ENCODE peak calls at places on chromosomes 3 and 15, in nine cellular contexts. K is hepatocyte, W is stomach, X is fibroblast of lung, H is left lung, I is adipocyte, L is IMR-90, Y is OCI-LY7, M is upper lobe of right lung. A is an unnamed sample. For H3K36me3, H3K4me1 and H3K9me3, the result is how much of the 10 kb centered on the place peaks cover.

GRCh38 chr3:177676148-177676547 is 478.9 kb upstream of the TBL1XR1 start:
- DNase-seq in K (no peak), W (no peak), L (no peak), Y (no peak), X (no peak), M (no peak), H (no peak), I (no peak), A (no peak)

GRCh38 chr3:57942872-57943283 is 65.3 kb upstream of the FLNB start:
- DNase-seq in Y (no peak), L (no peak), K (no peak), X (no peak), H (no peak), M (no peak), I (peak), W (peak), A (no peak)

GRCh38 chr15:99123706-99124451 is 19.0 kb downstream of the SYNM start:
- DNase-seq in H (peak), Y (no peak), W (peak), I (peak), M (peak), L (peak), K (peak), X (peak), A (peak)

GRCh38 chr3:29583861-29584260 is 303.0 kb downstream of the RBMS3 start:
- DNase-seq in I (no peak), Y (no peak), L (peak), W (no peak), K (no peak), X (no peak), M (no peak), H (no peak), A (no peak)

GRCh38 chr3:161444678-161445077 is 51.9 kb upstream of the OTOL1 start:
- DNase-seq in W (no peak), X (no peak), K (no peak), M (no peak), Y (no peak), I (no peak), L (no peak), H (no peak), A (no peak)

GRCh38 chr3:39208463-39209055 is 16.2 kb upstream of the XIRP1 start:
- DNase-seq in X (peak), I (peak), Y (peak), L (peak), W (peak), M (no peak), H (no peak), K (peak), A (peak)

GRCh38 chr15:93135459-93135858 is 46.4 kb upstream of the RGMA start:
- DNase-seq in H (no peak), X (no peak), K (no peak), M (no peak), L (no peak), Y (no peak), I (no peak), W (no peak), A (no peak)

GRCh38 chr3:188059346-188059745 is 94.6 kb upstream of the LPP start:
- DNase-seq in K (no peak), M (no peak), I (no peak), H (no peak), Y (no peak), X (no peak), L (no peak), W (no peak), A (no peak)

GRCh38 chr3:43105224-43105596 is 669 bp downstream of the POMGNT2 start:
- DNase-seq in M (peak), Y (no peak), H (no peak), I (peak), X (no peak), L (no peak), K (no peak), W (no peak), A (no peak)

GRCh38 chr15:97087337-97087736 is 756.8 kb downstream of the NR2F2 start:
- DNase-seq in X (peak), K (no peak), H (no peak), W (no peak), I (no peak), Y (no peak), L (no peak), M (no peak), A (no peak)

GRCh38 chr3:155367510-155367909 is 74.0 kb upstream of the STRIT1 start:
- DNase-seq in H (no peak), W (no peak), M (no peak), K (no peak), L (no peak), Y (peak), I (peak), X (no peak), A (no peak)

GRCh38 chr3:106333911-106334618 is 465.3 kb upstream of the CBLB start:
- DNase-seq in H (no peak), I (peak), L (peak), Y (no peak), K (no peak), X (peak), M (no peak), W (no peak), A (no peak)

GRCh38 chr3:108127301-108127988 is 36.6 kb upstream of the CD47 start:
- DNase-seq in H (no peak), Y (peak), L (no peak), K (no peak), W (no peak), X (no peak), M (no peak), I (no peak), A (no peak)

GRCh38 chr3:131796558-131796957 is 238.3 kb downstream of the CPNE4 start:
- DNase-seq in X (no peak), K (no peak), W (no peak), L (no peak), Y (no peak), H (no peak), M (no peak), I (no peak), A (peak)

GRCh38 chr3:139269984-139270383 is 73.8 kb upstream of the MRPS22 start:
- DNase-seq in X (no peak), Y (no peak), L (no peak), H (no peak), M (no peak), K (no peak), W (no peak), I (no peak), A (no peak)

GRCh38 chr3:12230406-12230805 is 58.5 kb upstream of the PPARG start:
- DNase-seq in X (no peak), M (no peak), W (no peak), K (peak), I (no peak), L (no peak), Y (no peak), H (no peak), A (no peak)
- H3K36me3 ChIP-seq in X (under half), M (under half), W (under half), K (under half), I (under half), L (under half), Y (under half), H (under half), A (under half)

GRCh38 chr3:146159616-146160232 is 1.3 kb downstream of the PLOD2 start:
- DNase-seq in M (no peak), X (no peak), H (no peak), Y (no peak), L (no peak), K (no peak), W (no peak), I (no peak), A (no peak)
- H3K4me1 ChIP-seq in M (under half), X (under half), H (under half), Y (under half), L (under half), K (under half), W (half or more), I (half or more), A (under half)

DNA sequence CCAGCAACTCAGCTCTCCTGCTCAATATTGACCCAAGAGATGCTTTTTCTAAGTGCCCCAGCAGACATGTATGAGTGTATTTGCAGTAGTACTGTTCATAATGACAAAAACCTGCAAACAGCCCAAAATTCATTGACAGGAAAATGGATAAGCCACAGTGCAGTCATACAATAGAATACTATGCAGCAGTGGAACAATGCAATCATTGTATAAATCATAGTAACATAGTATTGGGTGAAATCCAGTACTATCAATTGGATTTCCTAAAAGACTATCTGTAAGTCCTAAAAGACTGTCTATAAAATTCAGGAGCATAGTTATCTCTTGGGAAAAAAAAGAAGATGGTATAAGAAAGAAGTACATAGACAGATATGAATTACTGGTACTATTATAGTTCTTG is 751.3 kb upstream of the LMCD1 start:
- DNase-seq in H (no peak), K (no peak), M (no peak), X (no peak), L (no peak), W (no peak), I (no peak), Y (no peak), A (no peak)
- H3K9me3 ChIP-seq in H (under half), K (under half), M (under half), X (under half), L (under half), W (under half), I (under half), Y (under half), A (under half)

GRCh38 chr3:12922881-12923431 is 81.6 kb upstream of the RPL32 start:
- DNase-seq in I (no peak), K (no peak), X (no peak), L (no peak), M (no peak), W (no peak), Y (no peak), H (no peak), A (no peak)

GRCh38 chr3:12926660-12927059 is 85.3 kb upstream of the RPL32 start:
- DNase-seq in Y (no peak), M (no peak), L (no peak), H (no peak), I (no peak), X (no peak), W (peak), K (no peak), A (no peak)

GRCh38 chr3:12922299-12922698 is 80.9 kb upstream of the RPL32 start:
- DNase-seq in L (peak), M (no peak), I (no peak), K (no peak), X (peak), W (no peak), Y (no peak), H (no peak), A (no peak)

GRCh38 chr3:12924437-12924836 is 83.1 kb upstream of the RPL32 start:
- DNase-seq in I (no peak), W (no peak), X (no peak), H (no peak), Y (peak), L (no peak), K (no peak), M (no peak), A (no peak)

GRCh38 chr3:12925648-12926047 is 84.3 kb upstream of the RPL32 start:
- DNase-seq in X (no peak), W (no peak), I (no peak), M (no peak), L (no peak), K (no peak), H (no peak), Y (no peak), A (no peak)
- H3K36me3 ChIP-seq in X (under half), W (under half), I (under half), M (half or more), L (under half), K (under half), H (under half), Y (half or more), A (under half)

GRCh38 chr3:187025254-187025655 is 94.9 kb downstream of the ST6GAL1 start:
- DNase-seq in I (no peak), Y (peak), W (no peak), X (no peak), K (no peak), M (no peak), H (no peak), L (no peak), A (no peak)
- H3K4me1 ChIP-seq in I (under half), Y (half or more), W (under half), X (under half), K (under half), M (under half), H (under half), L (under half), A (under half)

DNA sequence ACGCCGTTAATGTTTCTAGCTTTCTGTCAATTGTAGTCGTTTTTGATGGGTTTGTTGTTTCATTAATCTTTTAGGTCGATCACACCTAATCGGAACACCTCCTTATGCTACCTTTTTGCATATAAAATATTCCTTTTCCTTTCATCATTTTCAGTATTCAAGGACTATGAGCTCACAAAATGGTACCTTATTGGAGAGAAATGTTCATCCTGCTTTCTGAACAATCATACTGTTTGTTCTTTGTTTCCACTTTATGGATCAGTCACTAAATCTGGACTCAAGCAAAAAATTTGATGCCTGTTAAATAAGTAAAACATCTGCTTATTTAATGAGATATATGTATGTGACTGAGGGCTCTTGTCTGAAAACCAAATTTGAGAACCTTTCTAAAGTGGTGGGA is 1.1 kb downstream of the KIF15 start:
- DNase-seq in K (no peak), M (no peak), X (no peak), W (no peak), I (no peak), Y (peak), H (no peak), L (no peak), A (no peak)
- H3K9me3 ChIP-seq in K (under half), M (under half), X (under half), W (under half), I (under half), Y (under half), H (under half), L (under half), A (under half)

DNA sequence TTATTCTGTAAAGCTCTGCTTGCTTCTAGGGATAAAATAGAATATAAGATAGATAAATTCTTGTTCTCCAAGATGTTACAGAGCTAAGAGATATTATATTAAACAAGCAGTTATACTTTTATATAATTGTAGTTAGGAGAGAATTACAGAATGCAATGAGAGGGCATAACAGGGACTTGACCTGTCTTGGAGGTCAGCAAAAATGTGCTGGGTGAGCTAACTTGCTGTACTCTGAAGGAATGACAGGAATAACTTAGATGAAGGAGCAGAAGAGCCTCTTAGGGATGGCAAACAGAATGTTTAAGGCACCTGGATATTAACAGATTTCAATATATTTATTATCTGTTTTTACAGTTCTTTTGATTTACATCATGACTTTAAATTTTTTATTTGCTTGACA is 33.2 kb downstream of the ZNF654 start:
- DNase-seq in H (no peak), K (no peak), X (no peak), L (no peak), I (no peak), Y (no peak), M (no peak), W (no peak), A (no peak)
- H3K36me3 ChIP-seq in H (under half), K (under half), X (under half), L (under half), I (under half), Y (half or more), M (under half), W (under half), A (under half)

GRCh38 chr15:91941871-91942270 is 88.4 kb downstream of the SLCO3A1 start:
- DNase-seq in L (no peak), X (peak), W (no peak), K (no peak), Y (no peak), H (no peak), I (peak), M (no peak), A (no peak)
- H3K4me1 ChIP-seq in L (under half), X (under half), W (half or more), K (under half), Y (under half), H (half or more), I (under half), M (half or more), A (under half)